ENCODE peak calls at places on chromosomes 13 and 19, in nine cellular contexts. H is spleen, U is tibial artery, Q is thoracic aorta, S is mammary epithelial cell, K is IMR-90, R is psoas muscle, D is Caco-2, C is stomach. V is an unnamed sample.

GRCh38 chr19:15300533-15301194 is 31.7 kb downstream of the BRD4 start:
- DNase-seq in H (no peak), U (no peak), Q (no peak), S (no peak), K (peak; percentile 88), R (no peak), D (no peak), C (no peak), V (no peak)

GRCh38 chr13:58542530-58542929 is 911.0 kb downstream of the PCDH17 start:
- DNase-seq in H (no peak), U (no peak), Q (no peak), S (no peak), K (no peak), R (no peak), D (no peak), C (no peak), V (no peak)

GRCh38 chr19:29850482-29850881 is 38.7 kb downstream of the CCNE1 start:
- DNase-seq in H (no peak), U (no peak), Q (no peak), S (no peak), K (no peak), R (no peak), D (no peak), C (no peak), V (no peak)

GRCh38 chr19:19155495-19156219 is 14.4 kb downstream of the MEF2B start:
- DNase-seq in H (no peak), U (no peak), Q (no peak), S (no peak), K (no peak), R (no peak), D (no peak), C (peak; percentile 38), V (no peak)

GRCh38 chr13:107234315-107234714 is 666.4 kb upstream of the ARGLU1 start:
- DNase-seq in H (no peak), U (no peak), Q (no peak), S (no peak), K (no peak), R (no peak), D (no peak), C (no peak), V (no peak)

GRCh38 chr13:21014666-21015170 is 46.7 kb downstream of the LATS2 start:
- DNase-seq in H (no peak), U (peak; percentile 50), Q (no peak), S (no peak), K (peak; percentile 91), R (peak; percentile 68), D (no peak), C (no peak), V (no peak)

GRCh38 chr19:39083983-39084731 is at the start of gene ACP7:
- DNase-seq in H (no peak), U (no peak), Q (no peak), S (no peak), K (no peak), R (no peak), D (peak; percentile 53), C (no peak), V (no peak)

GRCh38 chr13:67619987-67620386 is 389.9 kb upstream of the PCDH9 start:
- DNase-seq in H (no peak), U (no peak), Q (no peak), S (no peak), K (peak; percentile 64), R (no peak), D (no peak), C (no peak), V (no peak)

GRCh38 chr19:6229951-6230712 is 49.6 kb downstream of the MLLT1 start:
- DNase-seq in H (peak; percentile 65), U (no peak), Q (no peak), S (no peak), K (no peak), R (no peak), D (no peak), C (no peak), V (no peak)

GRCh38 chr19:16067205-16067938 is 8.9 kb upstream of the TPM4 start:
- DNase-seq in H (peak; percentile 83), U (peak; percentile 80), Q (peak; percentile 84), S (peak; percentile 89), K (peak; percentile 87), R (peak; percentile 40), D (no peak), C (peak; percentile 91), V (peak; percentile 67)

GRCh38 chr19:27833031-27833430 is 1379.9 kb downstream of the UQCRFS1 start:
- DNase-seq in H (no peak), U (no peak), Q (no peak), S (peak; percentile 49), K (no peak), R (no peak), D (no peak), C (no peak), V (no peak)

GRCh38 chr19:1177322-1178114 is 3.5 kb upstream of the SBNO2 start:
- DNase-seq in H (no peak), U (peak; percentile 68), Q (no peak), S (peak; percentile 98), K (peak; percentile 97), R (no peak), D (no peak), C (no peak), V (no peak)

GRCh38 chr19:35533822-35534521 is 716 bp downstream of the GAPDHS start:
- DNase-seq in H (peak; percentile 91), U (no peak), Q (no peak), S (no peak), K (peak; percentile 57), R (no peak), D (no peak), C (peak; percentile 55), V (no peak)

GRCh38 chr19:11089254-11090013 is at the start of gene LDLR:
- DNase-seq in H (peak; percentile 89), U (peak; percentile 82), Q (peak; percentile 71), S (peak; percentile 95), K (peak; percentile 90), R (peak; percentile 71), D (peak; percentile 92), C (peak; percentile 85), V (peak; percentile 63)

GRCh38 chr19:55152017-55152416 is 3.0 kb upstream of the TNNT1 start:
- DNase-seq in H (no peak), U (no peak), Q (no peak), S (no peak), K (no peak), R (no peak), D (no peak), C (no peak), V (no peak)

GRCh38 chr19:3319643-3320353 is 46.6 kb upstream of the NFIC start:
- DNase-seq in H (no peak), U (no peak), Q (no peak), S (peak; percentile 57), K (no peak), R (no peak), D (no peak), C (no peak), V (no peak)

GRCh38 chr13:63938851-63939250 is 2523.2 kb upstream of the PCDH20 start:
- DNase-seq in H (no peak), U (no peak), Q (no peak), S (no peak), K (peak; percentile 48), R (no peak), D (no peak), C (no peak), V (no peak)

GRCh38 chr19:46133101-46133627 is 8.7 kb upstream of the IGFL3 start:
- DNase-seq in H (no peak), U (peak; percentile 34), Q (no peak), S (peak; percentile 92), K (peak; percentile 97), R (no peak), D (peak; percentile 59), C (no peak), V (no peak)

GRCh38 chr13:60094385-60095088 is 69.2 kb downstream of the DIAPH3 start:
- DNase-seq in H (no peak), U (no peak), Q (no peak), S (no peak), K (no peak), R (no peak), D (no peak), C (no peak), V (no peak)

DNA sequence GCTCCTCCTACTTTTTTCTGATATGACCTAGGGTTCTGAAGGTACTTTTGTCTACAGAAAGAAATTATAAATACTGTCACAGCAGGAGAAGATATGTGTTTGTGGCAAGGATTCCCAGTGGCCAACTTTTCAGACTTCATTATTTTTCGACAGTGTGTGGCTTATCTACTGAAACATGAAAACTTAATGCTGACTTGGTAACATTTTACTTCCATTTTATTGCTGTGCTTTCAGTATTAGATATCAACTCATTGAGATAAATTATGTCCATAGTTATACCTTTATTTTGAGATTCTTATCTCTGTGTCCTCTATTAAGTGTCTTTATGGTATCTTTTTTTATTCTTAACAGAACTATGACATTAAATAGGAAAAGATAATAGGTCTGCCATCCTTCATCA is 700.0 kb downstream of the PCDH9 start:
- DNase-seq in H (no peak), U (no peak), Q (no peak), S (no peak), K (no peak), R (no peak), D (no peak), C (no peak), V (no peak)
- H3K4me1 ChIP-seq in H (no peaks in the 10 kb centered on the region), U (no peaks in the 10 kb centered on the region), Q (no peaks in the 10 kb centered on the region), S (no peaks in the 10 kb centered on the region), K (peaks cover 6% of the 10 kb centered on the region), R (no peaks in the 10 kb centered on the region), D (no peaks in the 10 kb centered on the region), C (no peaks in the 10 kb centered on the region), V (no peaks in the 10 kb centered on the region)

GRCh38 chr13:47696677-47697076 is 304.4 kb downstream of the SUCLA2 start:
- DNase-seq in H (no peak), U (no peak), Q (no peak), S (no peak), K (no peak), R (no peak), D (no peak), C (no peak), V (no peak)
- H3K4me3 ChIP-seq in H (no peak overlapping the region), U (no peak overlapping the region), Q (no peak overlapping the region), S (no peak overlapping the region), K (no peak overlapping the region), R (no peak overlapping the region), D (no peak overlapping the region), C (no peak overlapping the region), V (no peak overlapping the region)

GRCh38 chr19:58097349-58097748 is 682 bp downstream of the ZSCAN18 start:
- DNase-seq in H (no peak), U (no peak), Q (no peak), S (no peak), K (no peak), R (no peak), D (no peak), C (no peak), V (no peak)
- TF ChIP-seq CTCF in H (no peak), U (no peak), Q (no peak), S (no peak), K (no peak), R (no peak), D (no peak), C (no peak), V (no peak)

GRCh38 chr19:42313840-42314755 is 989 bp downstream of the TMEM145 start:
- DNase-seq in H (no peak), U (no peak), Q (no peak), S (no peak), K (no peak), R (no peak), D (no peak), C (no peak), V (no peak)
- H3K4me1 ChIP-seq in H (peaks cover 17% of the 10 kb centered on the region), U (peaks cover 9% of the 10 kb centered on the region), Q (peaks cover 2% of the 10 kb centered on the region), S (peaks cover 9% of the 10 kb centered on the region), K (peaks cover 3% of the 10 kb centered on the region), R (no peaks in the 10 kb centered on the region), D (peaks cover 5% of the 10 kb centered on the region), C (peaks cover 13% of the 10 kb centered on the region), V (peaks cover 3% of the 10 kb centered on the region)

V was measured in ascending aorta.